ENCODE peak calls at places on chromosome 16, in eight cellular contexts. B is hypothalamus, S is fibroblast of pulmonary artery, M is Calu3, X is dermis blood vessel endothelial cell, A is EL, Y is anterior cingulate cortex, V is ELF-1. G is an unnamed sample.

GRCh38 chr16:57640612-57641011 is 12.2 kb downstream of the ADGRG1 start:
- DNase-seq in B (peak; percentile 62), Y (peak; percentile 66), V (no peak), X (no peak), M (no peak), A (no peak), S (no peak), G (no peak)

GRCh38 chr16:2799852-2800226 is 1.6 kb downstream of the PRSS41 start:
- DNase-seq in Y (no peak), A (no peak), V (no peak), M (peak; percentile 42), B (no peak), X (no peak), S (no peak), G (no peak)

GRCh38 chr16:84315422-84315821 is 20.7 kb downstream of the WFDC1 start:
- DNase-seq in B (no peak), M (no peak), V (no peak), X (no peak), Y (no peak), A (no peak), S (no peak), G (no peak)

GRCh38 chr16:86934581-86935322 is 356.4 kb downstream of the FOXL1 start:
- DNase-seq in B (no peak), V (no peak), X (peak; percentile 40), Y (no peak), S (peak; percentile 10), M (no peak), A (no peak), G (no peak)

GRCh38 chr16:26993988-26994387 is 72.7 kb upstream of the C16orf82 start:
- DNase-seq in B (no peak), V (no peak), S (peak; percentile 27), M (no peak), A (peak; percentile 59), X (no peak), Y (no peak), G (no peak)

GRCh38 chr16:4694664-4695451 is 1.5 kb downstream of the NUDT16L1 start:
- DNase-seq in V (no peak), B (peak; percentile 57), Y (peak; percentile 38), M (no peak), S (no peak), X (peak; percentile 27), A (no peak), G (no peak)

GRCh38 chr16:2814757-2815298 is 2.2 kb upstream of the PRSS21 start:
- DNase-seq in X (no peak), Y (no peak), M (no peak), S (no peak), B (no peak), V (no peak), A (no peak), G (no peak)

GRCh38 chr16:12188674-12189249 is 212.2 kb downstream of the SNX29 start:
- DNase-seq in A (peak; percentile 26), B (no peak), X (peak; percentile 3), S (no peak), M (peak; percentile 3), V (no peak), Y (no peak), G (no peak)

GRCh38 chr16:51149251-51149661 is 1.8 kb downstream of the SALL1 start:
- DNase-seq in S (no peak), X (no peak), A (peak; percentile 30), M (no peak), B (no peak), V (no peak), Y (no peak), G (no peak)

GRCh38 chr16:56438042-56438441 is 12.7 kb upstream of the AMFR start:
- DNase-seq in V (no peak), Y (no peak), S (no peak), M (no peak), X (no peak), B (no peak), A (no peak), G (no peak)

GRCh38 chr16:11245988-11246387 is 10.0 kb downstream of the SOCS1 start:
- DNase-seq in A (no peak), V (no peak), M (no peak), X (no peak), Y (no peak), S (no peak), B (no peak), G (no peak)

GRCh38 chr16:17277981-17278381 is 192.8 kb downstream of the XYLT1 start:
- DNase-seq in A (no peak), B (peak; percentile 52), Y (peak; percentile 21), M (peak; percentile 54), S (peak; percentile 1), X (peak; percentile 24), V (peak; percentile 54), G (no peak)

GRCh38 chr16:81136331-81137011 is 40.3 kb upstream of the GCSH start:
- DNase-seq in B (peak; percentile 41), A (no peak), Y (peak; percentile 43), X (no peak), M (no peak), V (no peak), S (no peak), G (peak; percentile 71)

GRCh38 chr16:89511352-89511751 is 3.1 kb downstream of the SPG7 start:
- DNase-seq in X (no peak), Y (no peak), A (no peak), S (no peak), V (no peak), M (no peak), B (no peak), G (no peak)

GRCh38 chr16:72819345-72819744 is 228.6 kb downstream of the ZFHX3 start:
- DNase-seq in X (no peak), V (no peak), M (no peak), A (peak; percentile 86), Y (no peak), B (no peak), S (peak; percentile 29), G (no peak)

GRCh38 chr16:78816499-78817441 is 717.3 kb downstream of the WWOX start:
- DNase-seq in B (no peak), V (no peak), X (no peak), A (no peak), S (no peak), M (no peak), Y (no peak), G (no peak)

GRCh38 chr16:53692146-53692545 is 11.5 kb downstream of the RPGRIP1L start:
- DNase-seq in V (peak; percentile 12), B (no peak), X (no peak), A (no peak), Y (no peak), M (no peak), S (peak; percentile 41), G (peak; percentile 24)

GRCh38 chr16:87809150-87809902 is 43.5 kb upstream of the KLHDC4 start:
- DNase-seq in V (no peak), B (no peak), Y (no peak), M (peak; percentile 46), S (peak; percentile 19), A (no peak), X (peak; percentile 52), G (peak; percentile 55)

GRCh38 chr16:57409065-57409464 is 4.5 kb downstream of the CCL17 start:
- DNase-seq in B (no peak), V (no peak), X (peak; percentile 51), Y (no peak), M (no peak), A (no peak), S (no peak), G (no peak)

GRCh38 chr16:57985204-57986121 is 14.5 kb upstream of the CNGB1 start:
- DNase-seq in M (no peak), S (no peak), X (peak; percentile 7), Y (no peak), A (no peak), V (peak; percentile 43), B (no peak), G (no peak)

GRCh38 chr16:11410382-11411058 is 65.3 kb downstream of the RMI2 start:
- DNase-seq in B (no peak), X (no peak), Y (no peak), M (no peak), A (peak; percentile 16), S (no peak), V (no peak), G (peak; percentile 35)

GRCh38 chr16:59971264-59971663 is 1237.1 kb upstream of the GOT2 start:
- DNase-seq in S (no peak), A (peak; percentile 39), M (no peak), Y (no peak), X (no peak), B (no peak), V (no peak), G (no peak)

GRCh38 chr16:31513126-31513525 is 4.9 kb upstream of the RUSF1 start:
- DNase-seq in X (no peak), M (no peak), V (no peak), S (peak; percentile 42), B (no peak), Y (no peak), A (peak; percentile 91), G (no peak)

GRCh38 chr16:69890114-69890890 is 60.8 kb upstream of the CLEC18A start:
- DNase-seq in V (peak; percentile 93), M (no peak), A (peak; percentile 18), B (peak; percentile 90), Y (peak; percentile 92), X (peak; percentile 88), S (peak; percentile 47), G (peak; percentile 59)

GRCh38 chr16:51321251-51321650 is 170.2 kb upstream of the SALL1 start:
- DNase-seq in S (no peak), V (no peak), B (no peak), A (no peak), M (no peak), Y (no peak), X (no peak), G (no peak)

GRCh38 chr16:89004209-89004831 is 27.3 kb upstream of the CBFA2T3 start:
- DNase-seq in X (peak; percentile 77), B (no peak), S (peak; percentile 11), M (no peak), Y (no peak), A (no peak), V (peak; percentile 62), G (peak; percentile 40)

GRCh38 chr16:74607967-74608356 is 1.0 kb upstream of the GLG1 start:
- DNase-seq in V (peak; percentile 44), B (no peak), X (no peak), S (no peak), M (no peak), A (peak; percentile 34), Y (no peak), G (peak; percentile 83)

GRCh38 chr16:25151996-25152395 is 40.5 kb downstream of the LCMT1 start:
- DNase-seq in B (no peak), V (peak; percentile 84), M (peak; percentile 37), A (peak; percentile 86), S (peak; percentile 16), X (no peak), Y (no peak), G (no peak)

GRCh38 chr16:19878760-19879159 is 5.9 kb downstream of the GPRC5B start:
- DNase-seq in B (peak; percentile 52), M (no peak), Y (no peak), A (no peak), X (no peak), S (no peak), V (no peak), G (no peak)

GRCh38 chr16:8627456-8627855 is 6.0 kb downstream of the METTL22 start:
- DNase-seq in B (no peak), A (no peak), S (no peak), V (no peak), M (no peak), Y (no peak), X (no peak), G (no peak)

GRCh38 chr16:27430923-27431484 is 29.0 kb downstream of the IL21R start:
- DNase-seq in X (peak; percentile 52), S (peak; percentile 5), A (no peak), Y (no peak), V (peak; percentile 26), M (no peak), B (no peak), G (no peak)